ENCODE peak calls at places on chromosomes 3 and 15, in ten cellular contexts. P, I, E, D, X, O, W, M, N and A are unnamed samples.

GRCh38 chr3:16305121-16305541 is 40.1 kb downstream of the OXNAD1 start:
- DNase-seq in O (no peak), I (no peak), M (no peak), E (no peak), P (no peak), N (no peak), D (no peak), X (no peak), W (no peak), A (no peak)

GRCh38 chr15:80789296-80789695 is 10.1 kb downstream of the CEMIP start:
- DNase-seq in W (no peak), I (no peak), O (no peak), N (no peak), X (peak; percentile 57), D (no peak), P (no peak), E (no peak), M (no peak), A (no peak)

GRCh38 chr15:75232252-75232813 is 25.8 kb upstream of the GOLGA6C start:
- DNase-seq in I (no peak), X (no peak), M (peak; percentile 10), O (no peak), D (no peak), E (no peak), N (no peak), P (no peak), W (no peak), A (peak; percentile 2)

GRCh38 chr3:69451594-69451993 is 65.7 kb upstream of the FRMD4B start:
- DNase-seq in P (no peak), M (no peak), O (no peak), N (no peak), I (no peak), X (no peak), W (no peak), E (no peak), D (no peak), A (no peak)

GRCh38 chr15:92392462-92392861 is 1.2 kb upstream of the ST8SIA2 start:
- DNase-seq in I (no peak), O (no peak), W (no peak), D (no peak), M (no peak), N (no peak), X (no peak), E (no peak), P (no peak), A (no peak)

GRCh38 chr15:68389041-68389930 is 42.7 kb downstream of the ITGA11 start:
- DNase-seq in N (no peak), X (no peak), P (no peak), I (no peak), O (no peak), E (no peak), D (no peak), W (no peak), M (no peak), A (peak; percentile 4)

GRCh38 chr3:158330820-158331219 is 220.9 kb downstream of the RSRC1 start:
- DNase-seq in I (no peak), P (no peak), O (no peak), M (no peak), E (no peak), X (no peak), N (peak; percentile 22), D (no peak), W (no peak), A (no peak)

GRCh38 chr3:40718681-40719080 is 193.9 kb downstream of the ZNF621 start:
- DNase-seq in M (no peak), P (no peak), N (no peak), E (no peak), O (no peak), W (no peak), I (no peak), X (no peak), D (no peak), A (no peak)

GRCh38 chr15:89514596-89515406 is 18.4 kb upstream of the RHCG start:
- DNase-seq in N (no peak), W (no peak), I (no peak), O (no peak), D (no peak), E (no peak), P (no peak), X (no peak), M (no peak), A (no peak)

GRCh38 chr15:79676621-79677020 is 220.2 kb downstream of the MTHFS start:
- DNase-seq in E (no peak), D (no peak), N (no peak), W (no peak), O (no peak), M (no peak), X (no peak), P (no peak), I (no peak), A (no peak)

GRCh38 chr3:169218314-169218983 is 445.1 kb downstream of the MECOM start:
- DNase-seq in I (peak; percentile 64), W (peak; percentile 65), P (peak; percentile 37), M (peak; percentile 38), E (peak; percentile 39), N (peak; percentile 91), D (peak; percentile 67), O (no peak), X (no peak), A (no peak)

GRCh38 chr3:192128922-192129321 is 598.4 kb downstream of the FGF12 start:
- DNase-seq in N (no peak), O (no peak), I (peak; percentile 57), W (no peak), M (no peak), E (peak; percentile 62), P (no peak), X (no peak), D (no peak), A (no peak)

GRCh38 chr3:33440328-33440577 is at the start of gene UBP1:
- DNase-seq in O (no peak), N (no peak), M (no peak), D (no peak), P (peak; percentile 100), X (no peak), E (no peak), I (no peak), W (no peak), A (peak; percentile 95)

GRCh38 chr3:174072675-174073074 is 675.1 kb downstream of the NLGN1 start:
- DNase-seq in E (no peak), P (no peak), N (no peak), M (no peak), I (no peak), X (no peak), O (no peak), D (no peak), W (no peak), A (no peak)

GRCh38 chr3:194715022-194715800 is 29.5 kb downstream of the FAM43A start:
- DNase-seq in W (no peak), N (peak; percentile 55), P (no peak), O (peak; percentile 8), X (no peak), I (no peak), E (no peak), M (no peak), D (no peak), A (no peak)

GRCh38 chr3:163347944-163348343 is 1730.4 kb downstream of the SI start:
- DNase-seq in D (no peak), M (no peak), I (no peak), P (no peak), O (no peak), E (no peak), W (no peak), X (no peak), N (peak; percentile 5), A (no peak)

GRCh38 chr3:18723426-18723825 is 298.3 kb upstream of the SATB1 start:
- DNase-seq in E (no peak), I (no peak), W (no peak), N (no peak), P (no peak), X (no peak), D (no peak), M (no peak), O (no peak), A (no peak)

GRCh38 chr3:9951962-9952805 is at the start of gene PRRT3:
- DNase-seq in W (peak; percentile 67), X (no peak), I (peak; percentile 28), E (no peak), O (peak; percentile 27), D (peak; percentile 30), P (peak; percentile 42), M (no peak), N (peak; percentile 44), A (peak; percentile 41)

GRCh38 chr3:153400641-153401040 is 238.6 kb downstream of the RAP2B start:
- DNase-seq in W (no peak), E (no peak), M (no peak), D (no peak), X (no peak), O (no peak), I (no peak), N (no peak), P (no peak), A (no peak)

GRCh38 chr3:177930771-177931170 is 605.5 kb upstream of the KCNMB2 start:
- DNase-seq in E (no peak), M (no peak), P (no peak), O (no peak), D (no peak), N (no peak), I (no peak), W (no peak), X (no peak), A (no peak)